ENCODE peak calls at places on chromosomes 1 and 21, in nine cellular contexts. I, Y, Q, J, U, V, E, Z and W are unnamed samples.

GRCh38 chr1:17874231-17874630 is 119.1 kb downstream of the ACTL8 start:
- DNase-seq in U (no peak), Y (peak), I (peak), V (peak), Z (no peak), E (no peak), Q (no peak), J (no peak), W (peak)

GRCh38 chr1:173220157-173220556 is 13.0 kb upstream of the TNFSF4 start:
- DNase-seq in Y (no peak), J (no peak), E (no peak), Z (no peak), I (no peak), Q (no peak), U (no peak), V (no peak), W (no peak)

GRCh38 chr21:36029309-36029708 is 31.0 kb downstream of the SETD4 start:
- DNase-seq in U (no peak), V (no peak), Y (no peak), Z (no peak), E (no peak), J (no peak), I (no peak), Q (no peak), W (no peak)

GRCh38 chr1:27001570-27002360 is 8.3 kb downstream of the TRNP1 start:
- DNase-seq in I (no peak), U (no peak), V (no peak), Y (no peak), Z (no peak), Q (no peak), J (no peak), E (peak), W (no peak)

GRCh38 chr1:38026592-38027200 is 14.2 kb downstream of the UTP11 start:
- DNase-seq in J (peak), V (peak), I (no peak), Q (peak), Z (no peak), U (peak), E (no peak), Y (peak), W (peak)

GRCh38 chr1:101006553-101006952 is 19.0 kb downstream of the DPH5 start:
- DNase-seq in V (no peak), E (no peak), J (no peak), Y (no peak), Q (no peak), I (no peak), U (no peak), Z (no peak), W (no peak)

GRCh38 chr1:21666572-21667320 is 2.4 kb downstream of the RAP1GAP start:
- DNase-seq in U (no peak), Y (peak), E (no peak), I (no peak), Q (no peak), J (no peak), Z (no peak), V (no peak), W (no peak)

GRCh38 chr1:54798769-54799641 is 2.1 kb downstream of the TTC22 start:
- DNase-seq in E (no peak), Q (peak), Z (no peak), Y (no peak), V (peak), U (no peak), I (no peak), J (no peak), W (no peak)

GRCh38 chr21:39061766-39062165 is 121.5 kb downstream of the PSMG1 start:
- DNase-seq in E (no peak), Z (no peak), I (no peak), Y (no peak), Q (no peak), V (no peak), U (no peak), J (no peak), W (no peak)